ENCODE peak calls at places on chromosomes 13 and 19, in five cellular contexts. B is GM13976; K is AG08395; Z is ecto neural progenitor cell; E is stimulated activated naive CD8-positive, alpha-beta T cell treated with anti-CD3 and anti-CD28 coated beads, Interleukin-15, Interleukin-2, amounts not matched to agents 100 U/mL and 50 U/mL, for 24 hours. P is an unnamed sample.

GRCh38 chr19:19575411-19575810 is 37.3 kb downstream of the CILP2 start:
- DNase-seq in B (no peak), Z (no peak), E (no peak), K (no peak), P (no peak)

GRCh38 chr19:3697094-3697493 is 3.2 kb downstream of the PIP5K1C start:
- DNase-seq in K (no peak), Z (no peak), B (no peak), E (no peak), P (no peak)

GRCh38 chr13:106186366-106187030 is 349.0 kb downstream of the EFNB2 start:
- DNase-seq in B (no peak), E (no peak), Z (no peak), K (no peak), P (no peak)

GRCh38 chr13:78317030-78317429 is 286.3 kb downstream of the POU4F1 start:
- DNase-seq in K (no peak), Z (no peak), B (no peak), E (no peak), P (peak)

GRCh38 chr19:3129112-3129511 is 6.7 kb upstream of the GNA15 start:
- DNase-seq in E (no peak), B (no peak), Z (no peak), K (peak), P (no peak)

GRCh38 chr19:4284176-4284958 is 5.3 kb downstream of the SHD start:
- DNase-seq in B (no peak), K (peak), E (no peak), Z (peak), P (no peak)

GRCh38 chr19:52936151-52936957 is 13.1 kb upstream of the ZNF888 start:
- DNase-seq in K (no peak), B (no peak), Z (no peak), E (no peak), P (peak)

GRCh38 chr19:31548941-31549340 is 199.7 kb upstream of the TSHZ3 start:
- DNase-seq in B (no peak), Z (no peak), K (peak), E (no peak), P (peak)

GRCh38 chr19:32339988-32340874 is 5.2 kb upstream of the ZNF507 start:
- DNase-seq in E (peak), K (peak), Z (peak), B (peak), P (peak)

GRCh38 chr13:44493213-44493812 is 82.8 kb downstream of the TSC22D1 start:
- DNase-seq in E (no peak), K (no peak), Z (no peak), B (no peak), P (no peak)

GRCh38 chr19:49436381-49437017 is 4.8 kb downstream of the SLC17A7 start:
- DNase-seq in Z (peak), B (peak), K (no peak), E (peak), P (no peak)

GRCh38 chr19:4278460-4278901 is 585 bp upstream of the SHD start:
- DNase-seq in B (no peak), E (no peak), K (peak), Z (no peak), P (peak)

GRCh38 chr19:31418055-31418454 is 68.8 kb upstream of the TSHZ3 start:
- DNase-seq in Z (no peak), K (no peak), B (no peak), E (no peak), P (no peak)

GRCh38 chr19:46369817-46370216 is 22.9 kb downstream of the PPP5C start:
- DNase-seq in K (no peak), Z (no peak), E (no peak), B (no peak), P (no peak)

GRCh38 chr19:10286803-10287737 is at the start of gene ICAM4:
- DNase-seq in B (peak), Z (peak), E (peak), K (no peak), P (peak)

GRCh38 chr19:18860302-18860700 is 28.5 kb downstream of the UPF1 start:
- DNase-seq in K (no peak), B (no peak), E (no peak), Z (no peak), P (no peak)

GRCh38 chr19:28686741-28687140 is 526.2 kb downstream of the UQCRFS1 start:
- DNase-seq in K (no peak), B (no peak), E (no peak), Z (no peak), P (no peak)

GRCh38 chr19:58045411-58046050 is 11.7 kb downstream of the ZSCAN1 start:
- DNase-seq in E (no peak), K (no peak), Z (no peak), B (no peak), P (no peak)

GRCh38 chr13:50485979-50486935 is 357.2 kb downstream of the DLEU7 start:
- DNase-seq in E (no peak), B (no peak), Z (no peak), K (peak), P (peak)

P was measured in cardiac muscle cell.